ENCODE peak calls at places on chromosomes 16 and 17, in four cellular contexts. W is B cell, C is breast epithelium, J is BE2C. P is an unnamed sample.

GRCh38 chr16:1263591-1264216 is 7.8 kb downstream of the TPSD1 start:
- DNase-seq in C (no peak), W (no peak), J (no peak), P (no peak)

GRCh38 chr16:85514601-85515318 is 98.4 kb upstream of the GSE1 start:
- DNase-seq in J (peak), W (no peak), C (peak), P (peak)

GRCh38 chr17:50890675-50891516 is 24.7 kb upstream of the TOB1 start:
- DNase-seq in W (no peak), C (no peak), J (no peak), P (no peak)

GRCh38 chr17:17180141-17180603 is 26.0 kb downstream of the PLD6 start:
- DNase-seq in C (peak), J (no peak), W (no peak), P (no peak)

GRCh38 chr17:79575229-79575628 is 35.6 kb downstream of the RBFOX3 start:
- DNase-seq in W (no peak), C (no peak), J (no peak), P (no peak)

GRCh38 chr17:81166033-81166472 is at the start of gene AATK:
- DNase-seq in C (no peak), J (no peak), W (no peak), P (no peak)

GRCh38 chr16:23114131-23114904 is 34.9 kb downstream of the USP31 start:
- DNase-seq in C (no peak), W (no peak), J (no peak), P (no peak)

GRCh38 chr17:7224110-7224509 is 4.4 kb downstream of the ACADVL start:
- DNase-seq in C (no peak), J (no peak), W (no peak), P (no peak)

GRCh38 chr17:2095536-2095910 is 40.6 kb downstream of the HIC1 start:
- DNase-seq in W (no peak), J (no peak), C (no peak), P (no peak)

GRCh38 chr17:38585056-38585804 is 20.5 kb downstream of the SRCIN1 start:
- DNase-seq in W (no peak), J (peak), C (peak), P (no peak)

GRCh38 chr17:19263621-19264010 is 26.4 kb downstream of the EPN2 start:
- DNase-seq in C (no peak), W (no peak), J (no peak), P (no peak)

GRCh38 chr16:68416057-68417046 is 32.0 kb downstream of the SMPD3 start:
- DNase-seq in W (no peak), J (no peak), C (peak), P (no peak)

GRCh38 chr17:73534575-73534940 is 109.7 kb downstream of the SDK2 start:
- DNase-seq in W (no peak), C (no peak), J (no peak), P (no peak)

GRCh38 chr16:28835864-28836760 is 10.0 kb downstream of the TUFM start:
- DNase-seq in J (no peak), C (no peak), W (no peak), P (no peak)

GRCh38 chr17:61713035-61713434 is 122.0 kb upstream of the NACA2 start:
- DNase-seq in C (no peak), J (no peak), W (no peak), P (no peak)

GRCh38 chr17:82754297-82755208 is 2.7 kb downstream of the TBCD start:
- DNase-seq in C (no peak), J (no peak), W (no peak), P (no peak)

GRCh38 chr16:1109648-1110047 is 13.6 kb upstream of the C1QTNF8 start:
- DNase-seq in W (no peak), J (no peak), C (no peak), P (no peak)

GRCh38 chr17:2266045-2266864 is 37.3 kb downstream of the SMG6 start:
- DNase-seq in W (peak), C (peak), J (no peak), P (no peak)

GRCh38 chr16:81864646-81865382 is 85.7 kb downstream of the PLCG2 start:
- DNase-seq in W (no peak), J (no peak), C (no peak), P (no peak)

GRCh38 chr17:36674278-36674650 is 72.9 kb downstream of the MRM1 start:
- DNase-seq in C (no peak), J (no peak), W (no peak), P (no peak)

GRCh38 chr17:39701784-39702422 is 2.0 kb downstream of the ERBB2 start:
- DNase-seq in W (no peak), C (no peak), J (no peak), P (no peak)

GRCh38 chr17:70629902-70630301 is 460.6 kb downstream of the KCNJ2 start:
- DNase-seq in C (no peak), J (peak), W (no peak), P (no peak)

GRCh38 chr16:71216714-71217113 is 13.8 kb downstream of the HYDIN start:
- DNase-seq in W (no peak), C (no peak), J (no peak), P (no peak)

DNA sequence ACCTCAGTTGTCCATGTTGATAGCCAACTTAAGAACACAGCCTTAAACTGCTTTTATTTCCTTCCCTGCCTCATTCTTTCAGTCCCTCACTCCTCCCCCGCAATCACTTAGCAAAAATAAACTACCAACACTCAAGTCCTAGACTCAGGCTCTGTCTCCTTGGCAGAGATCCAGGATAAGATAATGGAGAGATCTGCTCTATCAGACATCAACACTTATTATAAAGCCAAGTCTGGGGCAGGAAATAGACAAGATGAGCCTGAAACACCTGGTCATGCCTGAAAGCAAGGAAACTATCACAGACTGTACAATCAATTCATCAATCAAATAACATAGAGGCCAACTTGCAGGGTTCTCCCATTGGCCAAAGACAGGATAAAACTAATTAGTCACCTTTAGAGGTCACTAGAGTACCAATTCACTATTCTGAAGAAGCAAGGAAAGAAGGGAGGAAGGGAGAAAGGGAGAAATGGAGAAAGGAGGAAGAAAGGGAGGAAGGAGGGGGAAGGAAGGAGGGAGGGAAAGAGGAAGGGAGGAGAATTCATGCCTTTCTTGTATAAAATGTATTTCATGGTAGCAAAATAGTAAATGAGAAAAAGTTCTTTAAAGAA is 15.6 kb downstream of the HYDIN start:
- DNase-seq in W (no peak), J (no peak), C (no peak), P (no peak)
- TF ChIP-seq CTCF in W (peak), J (no peak), C (no peak), P (no peak)

GRCh38 chr16:86877108-86877507 is 298.8 kb downstream of the FOXL1 start:
- DNase-seq in C (no peak), J (no peak), W (no peak), P (no peak)

GRCh38 chr16:86872126-86872525 is 293.8 kb downstream of the FOXL1 start:
- DNase-seq in J (no peak), W (no peak), C (no peak), P (no peak)

GRCh38 chr16:86876499-86876898 is 298.1 kb downstream of the FOXL1 start:
- DNase-seq in J (no peak), W (no peak), C (no peak), P (no peak)

GRCh38 chr16:86872833-86873232 is 294.5 kb downstream of the FOXL1 start:
- DNase-seq in W (no peak), C (no peak), J (no peak), P (no peak)

GRCh38 chr16:86874141-86874540 is 295.8 kb downstream of the FOXL1 start:
- DNase-seq in J (peak), C (no peak), W (no peak), P (no peak)
- TF ChIP-seq CTCF in J (peak), C (no peak), W (peak), P (no peak)

DNA sequence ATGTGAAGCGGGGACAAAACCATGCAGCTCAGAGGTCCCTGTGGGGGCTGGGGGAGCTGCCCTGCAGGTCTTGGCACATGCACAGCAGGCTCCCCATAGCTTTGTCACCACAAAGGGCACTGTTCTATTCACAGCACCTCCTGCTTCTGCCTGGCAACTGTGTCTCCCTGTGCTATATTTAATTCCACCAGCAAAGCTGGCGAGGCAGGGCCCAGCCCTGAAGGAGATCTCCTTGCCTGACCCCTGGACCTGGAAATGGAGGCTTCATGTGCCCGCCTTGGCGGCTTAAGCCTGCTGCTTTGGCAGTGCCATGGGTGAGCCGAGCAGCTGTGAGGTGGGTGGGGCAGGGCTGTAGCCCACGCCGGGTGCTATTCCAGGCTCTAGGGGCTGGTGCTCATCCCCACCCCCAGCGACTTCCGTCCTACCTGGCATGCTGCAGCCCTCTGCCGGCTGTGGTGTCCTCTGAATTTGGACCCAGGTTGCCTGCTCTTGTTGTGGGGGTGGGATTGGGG is 6.8 kb downstream of the LDHD start:
- DNase-seq in C (no peak), W (no peak), J (no peak), P (no peak)
- TF ChIP-seq CTCF in C (no peak), W (no peak), J (no peak), P (no peak)

DNA sequence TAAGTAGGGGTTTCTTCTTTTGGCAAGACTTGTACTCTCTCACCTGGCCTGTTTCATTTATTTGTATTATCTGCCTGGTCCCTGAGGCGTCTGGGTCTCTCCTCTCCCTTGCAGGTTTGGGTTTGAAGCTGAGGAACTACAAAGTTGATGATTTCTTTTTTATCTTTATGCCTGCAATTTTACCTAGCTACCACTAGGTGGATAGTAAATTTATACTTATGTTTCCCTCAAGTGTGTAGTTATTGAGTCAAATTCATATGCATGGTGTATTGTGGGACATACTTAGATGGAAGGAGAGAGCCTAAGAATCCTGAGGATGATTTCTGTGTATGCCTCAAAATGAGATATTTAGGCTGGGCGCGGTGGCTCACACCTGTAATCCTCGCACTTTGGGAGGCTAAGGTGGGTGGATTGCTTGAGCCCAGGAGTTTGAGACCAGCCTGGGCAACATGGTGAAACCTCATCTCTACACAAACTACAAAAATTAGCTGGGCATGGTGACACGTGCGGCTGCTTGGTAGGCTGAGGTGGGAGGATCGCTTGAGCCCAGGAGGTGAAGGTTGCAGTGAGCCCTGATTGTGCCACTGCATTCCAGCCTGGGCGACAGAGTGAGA is 13.6 kb downstream of the TMEM98 start:
- DNase-seq in W (no peak), C (no peak), J (no peak), P (no peak)
- TF ChIP-seq CTCF in W (no peak), C (no peak), J (peak), P (no peak)

GRCh38 chr16:30457256-30457655 is 11.6 kb upstream of the SEPHS2 start:
- DNase-seq in C (no peak), W (no peak), J (no peak), P (no peak)
- TF ChIP-seq CTCF in C (no peak), W (no peak), J (no peak), P (no peak)

DNA sequence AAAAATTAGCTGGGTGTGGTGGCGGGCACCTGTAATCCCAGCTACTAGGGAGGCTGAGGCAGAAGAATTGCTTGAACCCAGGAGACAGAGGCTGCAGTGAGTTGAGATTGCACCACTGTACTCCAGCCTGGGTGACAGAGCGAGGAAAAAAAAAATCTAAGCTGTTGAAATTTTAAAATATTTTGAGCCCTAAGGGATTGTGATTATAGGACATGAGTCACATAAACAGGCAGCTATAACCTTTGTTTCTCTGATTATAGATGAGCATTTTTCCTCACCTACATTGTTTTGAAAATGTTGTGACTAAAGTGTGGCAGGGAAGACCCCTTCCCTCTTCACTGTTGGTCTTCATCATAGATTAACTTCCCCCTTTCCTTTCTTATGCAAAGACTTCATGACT is 135.5 kb downstream of the MGAT5B start:
- DNase-seq in C (no peak), J (no peak), W (no peak), P (no peak)
- TF ChIP-seq CTCF in C (no peak), J (no peak), W (no peak), P (no peak)